ENCODE peak calls at places on chromosome 17, in ten cellular contexts. W, Y, Q, K, T, X, M, S, D and C are unnamed samples.

GRCh38 chr17:39636587-39636926 is 387 bp upstream of the STARD3 start:
- DNase-seq in M (no peak), X (no peak), S (no peak), K (no peak), W (no peak), D (no peak), Q (no peak), T (no peak), Y (no peak), C (no peak)

GRCh38 chr17:33667052-33667509 is 374.0 kb upstream of the ASIC2 start:
- DNase-seq in Q (no peak), T (no peak), W (no peak), K (no peak), M (no peak), S (no peak), Y (no peak), D (no peak), X (no peak), C (no peak)

GRCh38 chr17:73639926-73640325 is 4.3 kb downstream of the SDK2 start:
- DNase-seq in K (no peak), S (no peak), X (no peak), W (peak), D (no peak), M (no peak), Y (no peak), Q (peak), T (no peak), C (peak)

GRCh38 chr17:61349350-61349749 is 50.3 kb upstream of the TBX2 start:
- DNase-seq in K (peak), W (no peak), S (no peak), M (no peak), T (peak), Y (no peak), Q (no peak), D (no peak), X (no peak), C (no peak)

GRCh38 chr17:41773190-41773588 is 13.3 kb downstream of the JUP start:
- DNase-seq in K (peak), D (no peak), S (no peak), T (no peak), W (no peak), Q (peak), Y (peak), X (no peak), M (no peak), C (no peak)

GRCh38 chr17:13337171-13337570 is 264.6 kb downstream of the HS3ST3A1 start:
- DNase-seq in X (no peak), T (no peak), M (no peak), Q (no peak), S (no peak), D (no peak), W (no peak), K (no peak), Y (peak), C (no peak)

GRCh38 chr17:31907342-31907975 is 6.0 kb upstream of the UTP6 start:
- DNase-seq in Y (peak), K (peak), X (peak), T (no peak), M (no peak), W (peak), D (peak), Q (peak), S (no peak), C (no peak)

GRCh38 chr17:13416748-13417363 is 184.9 kb downstream of the HS3ST3A1 start:
- DNase-seq in W (no peak), K (no peak), Q (no peak), M (no peak), X (no peak), S (no peak), T (no peak), D (no peak), Y (no peak), C (no peak)

GRCh38 chr17:83125515-83126274 is 46.3 kb downstream of the METRNL start:
- DNase-seq in K (no peak), S (no peak), Q (no peak), X (peak), T (no peak), Y (peak), M (no peak), W (no peak), D (peak), C (no peak)

GRCh38 chr17:1746975-1747543 is 4.4 kb downstream of the SERPINF2 start:
- DNase-seq in D (no peak), Q (peak), X (peak), S (no peak), W (no peak), K (no peak), T (peak), M (no peak), Y (no peak), C (peak)

GRCh38 chr17:37830151-37830993 is 85.5 kb upstream of the HNF1B start:
- DNase-seq in K (no peak), S (no peak), Y (no peak), D (no peak), W (no peak), X (no peak), T (no peak), M (no peak), Q (no peak), C (no peak)

GRCh38 chr17:78263063-78263735 is 31.8 kb downstream of the TMEM235 start:
- DNase-seq in S (no peak), Q (peak), M (no peak), D (no peak), W (no peak), T (no peak), X (no peak), Y (no peak), K (no peak), C (no peak)

GRCh38 chr17:80219013-80219776 is 938 bp downstream of the SGSH start:
- DNase-seq in M (peak), W (peak), D (peak), Q (peak), X (peak), T (peak), S (no peak), Y (peak), K (peak), C (no peak)